ENCODE peak calls at places on chromosome 11, in five cellular contexts. B is ovary, A is body of pancreas, C is OCI-LY7, T is transverse colon. G is an unnamed sample.
A peak's percentile ranks its signal among the peaks of the same experiment; 100 is the strongest.

GRCh38 chr11:12239396-12240298 is 129.3 kb downstream of the MICAL2 start:
- DNase-seq in A (peak; percentile 75), B (no peak), C (no peak), T (no peak), G (peak; percentile 74)

GRCh38 chr11:64058494-64058893 is 22.8 kb downstream of the FLRT1 start:
- DNase-seq in B (no peak), A (no peak), C (no peak), T (peak; percentile 20), G (no peak)

GRCh38 chr11:119484741-119485605 is 62.0 kb upstream of the THY1 start:
- DNase-seq in C (peak; percentile 31), A (no peak), T (no peak), B (peak; percentile 0), G (no peak)

GRCh38 chr11:31870609-31871309 is 59.6 kb upstream of the PAX6 start:
- DNase-seq in B (no peak), T (peak; percentile 26), A (peak; percentile 57), C (no peak), G (peak; percentile 32)

GRCh38 chr11:22666700-22667439 is 459 bp downstream of the GAS2 start:
- DNase-seq in B (peak; percentile 44), T (peak; percentile 20), A (peak; percentile 79), C (no peak), G (no peak)

GRCh38 chr11:127670372-127670771 is 669.8 kb upstream of the KIRREL3 start:
- DNase-seq in T (no peak), C (no peak), B (no peak), A (no peak), G (no peak)

GRCh38 chr11:506238-506949 is 648 bp downstream of the RNH1 start:
- DNase-seq in C (peak; percentile 98), T (peak; percentile 98), A (peak; percentile 98), B (peak; percentile 99), G (peak; percentile 97)

GRCh38 chr11:78651923-78652602 is 77.4 kb upstream of the NARS2 start:
- DNase-seq in B (no peak), C (no peak), T (no peak), A (no peak), G (peak; percentile 25)

GRCh38 chr11:115699733-115700132 is 195.5 kb upstream of the CADM1 start:
- DNase-seq in T (no peak), A (peak; percentile 32), C (no peak), B (no peak), G (no peak)

GRCh38 chr11:32400196-32400595 is 35.1 kb downstream of the WT1 start:
- DNase-seq in T (no peak), B (no peak), C (no peak), A (no peak), G (no peak)

GRCh38 chr11:74634537-74634936 is 42.2 kb downstream of the POLD3 start:
- DNase-seq in A (peak; percentile 16), C (no peak), B (no peak), T (peak; percentile 14), G (no peak)

GRCh38 chr11:117614695-117615094 is 182.3 kb downstream of the DSCAML1 start:
- DNase-seq in B (no peak), C (no peak), A (no peak), T (no peak), G (no peak)

GRCh38 chr11:106131998-106132397 is 54.5 kb downstream of the AASDHPPT start:
- DNase-seq in T (no peak), A (no peak), B (no peak), C (no peak), G (no peak)

GRCh38 chr11:72745511-72745910 is 6.7 kb downstream of the ARAP1 start:
- DNase-seq in B (no peak), T (no peak), C (no peak), A (no peak), G (no peak)

GRCh38 chr11:28619870-28620540 is 511.8 kb downstream of the METTL15 start:
- DNase-seq in T (no peak), A (no peak), C (no peak), B (no peak), G (no peak)

GRCh38 chr11:60078021-60078420 is 10.4 kb upstream of the MS4A2 start:
- DNase-seq in T (no peak), A (no peak), C (no peak), B (no peak), G (no peak)

GRCh38 chr11:93585758-93586157 is 42.6 kb upstream of the SMCO4 start:
- DNase-seq in C (no peak), T (no peak), B (no peak), A (no peak), G (no peak)

GRCh38 chr11:79809487-79809886 is 368.7 kb upstream of the TENM4 start:
- DNase-seq in A (peak; percentile 2), B (no peak), T (no peak), C (no peak), G (no peak)

GRCh38 chr11:124738713-124739478 is 846 bp upstream of the NRGN start:
- DNase-seq in A (no peak), T (no peak), B (no peak), C (no peak), G (no peak)

GRCh38 chr11:7376386-7376785 is 108.9 kb upstream of the OLFML1 start:
- DNase-seq in A (no peak), T (no peak), C (no peak), B (no peak), G (no peak)

GRCh38 chr11:45048313-45048841 is 97.7 kb upstream of the TP53I11 start:
- DNase-seq in A (no peak), B (no peak), T (no peak), C (no peak), G (no peak)

GRCh38 chr11:45042560-45042959 is 91.9 kb upstream of the TP53I11 start:
- DNase-seq in C (no peak), A (no peak), B (no peak), T (no peak), G (no peak)

GRCh38 chr11:45048870-45049825 is 97.3 kb upstream of the PRDM11 start:
- DNase-seq in A (peak; percentile 37), T (no peak), B (no peak), C (no peak), G (no peak)

GRCh38 chr11:45043755-45044475 is 93.2 kb upstream of the TP53I11 start:
- DNase-seq in C (no peak), B (no peak), T (no peak), A (no peak), G (no peak)

DNA sequence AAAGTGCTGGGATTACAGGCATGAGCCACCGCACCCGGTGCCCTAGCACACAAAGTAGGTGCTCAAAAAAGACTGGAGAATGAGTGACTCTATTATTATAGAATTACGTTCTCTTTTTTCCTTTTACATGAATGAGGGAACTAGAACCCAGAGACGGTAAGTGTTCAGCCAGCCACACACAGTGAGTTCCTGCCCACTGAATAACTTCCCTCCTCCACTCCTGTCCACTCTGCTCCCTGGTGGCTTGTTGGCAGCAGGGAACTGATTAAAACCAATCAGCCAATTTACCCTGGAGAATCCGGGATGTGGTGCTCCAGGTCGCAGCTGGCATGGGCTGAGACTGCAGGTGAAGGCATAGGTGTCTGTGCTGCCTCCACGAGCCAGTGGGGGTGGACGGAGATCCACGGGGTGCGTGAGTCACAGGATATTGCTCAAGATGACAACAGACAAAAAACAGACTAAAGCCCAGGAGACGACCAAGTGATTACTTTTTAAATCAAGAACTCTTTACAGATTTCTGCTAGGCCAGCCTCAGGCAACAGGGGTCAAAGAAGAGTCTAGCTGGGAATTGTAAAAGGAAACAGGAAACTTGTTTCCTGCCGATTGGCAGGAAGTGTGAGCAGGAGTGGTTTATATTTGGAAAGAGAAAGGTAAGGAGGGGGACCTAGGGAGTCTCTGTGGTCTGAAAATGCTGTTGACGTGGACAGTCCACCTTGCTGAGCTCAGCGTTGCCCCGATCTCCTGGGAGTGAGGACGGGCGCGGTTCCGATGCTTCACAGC is 95.2 kb upstream of the TP53I11 start:
- DNase-seq in T (peak; percentile 28), B (no peak), C (no peak), A (peak; percentile 57), G (peak; percentile 48)
- H3K4me1 ChIP-seq in T (no peaks in the 10 kb centered on the region), B (no peaks in the 10 kb centered on the region), C (peaks cover 6% of the 10 kb centered on the region), A (no peaks in the 10 kb centered on the region), G (no peaks in the 10 kb centered on the region)

GRCh38 chr11:114158886-114159285 is 99.4 kb downstream of the ZBTB16 start:
- DNase-seq in T (no peak), A (no peak), B (no peak), C (no peak), G (no peak)

GRCh38 chr11:114161486-114162250 is 102.2 kb downstream of the ZBTB16 start:
- DNase-seq in C (no peak), A (no peak), T (no peak), B (no peak), G (no peak)

GRCh38 chr11:114159320-114159719 is 99.8 kb downstream of the ZBTB16 start:
- DNase-seq in B (no peak), A (no peak), C (no peak), T (no peak), G (no peak)

GRCh38 chr11:114160884-114161283 is 101.4 kb downstream of the ZBTB16 start:
- DNase-seq in A (no peak), C (no peak), B (no peak), T (no peak), G (no peak)

DNA sequence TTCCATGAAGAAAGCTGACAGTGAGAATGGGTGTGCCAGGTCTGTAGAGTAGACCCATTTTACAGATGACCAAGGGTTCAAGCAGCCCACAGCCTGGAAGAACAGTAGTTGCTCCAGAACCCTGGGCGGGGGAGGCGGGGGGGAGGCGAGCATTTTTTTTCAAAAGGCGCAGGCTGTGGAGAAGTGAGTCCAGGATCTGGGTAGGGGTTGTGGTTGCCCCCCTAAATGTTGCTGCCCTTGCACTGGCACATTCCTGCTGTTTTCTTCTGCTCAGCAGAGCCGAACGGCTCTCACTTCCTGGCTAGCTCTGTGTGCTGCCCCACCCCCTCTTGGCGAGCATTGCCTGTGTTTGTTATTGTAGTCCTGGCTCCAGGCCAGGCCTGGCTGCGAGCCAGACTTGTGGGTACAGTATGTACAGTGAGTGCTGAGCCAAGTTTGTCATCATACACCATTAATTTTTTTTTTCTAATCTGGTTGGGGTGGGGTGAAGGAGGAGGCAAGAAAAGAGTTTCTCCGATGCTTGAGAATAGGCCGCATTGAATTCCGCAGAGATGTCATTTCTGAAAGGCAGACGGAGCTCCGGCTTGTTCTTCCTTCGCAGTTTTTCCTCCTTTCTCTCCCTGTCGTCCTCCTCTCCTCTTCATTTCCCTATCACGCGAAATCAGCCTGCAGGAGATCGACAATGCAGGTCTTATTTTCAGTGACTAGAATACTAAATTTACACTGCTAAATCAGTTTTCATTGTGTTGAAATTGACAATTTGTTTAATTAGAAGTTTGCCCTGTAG is 100.5 kb downstream of the ZBTB16 start:
- DNase-seq in A (peak; percentile 100), B (peak; percentile 100), T (peak; percentile 99), C (peak; percentile 98), G (peak; percentile 98)
- H3K4me1 ChIP-seq in A (peaks cover 96% of the 10 kb centered on the region), B (peaks cover 54% of the 10 kb centered on the region), T (peaks cover 83% of the 10 kb centered on the region), C (peaks cover 59% of the 10 kb centered on the region), G (peaks cover 65% of the 10 kb centered on the region)

GRCh38 chr11:19370100-19370861 is 129.5 kb upstream of the E2F8 start:
- DNase-seq in B (no peak), A (peak; percentile 57), T (no peak), C (no peak), G (peak; percentile 36)

GRCh38 chr11:19372381-19372780 is 131.6 kb upstream of the E2F8 start:
- DNase-seq in T (no peak), A (no peak), B (no peak), C (no peak), G (no peak)

GRCh38 chr11:19365743-19366410 is 125.1 kb upstream of the E2F8 start:
- DNase-seq in C (no peak), B (no peak), T (no peak), A (no peak), G (no peak)

GRCh38 chr11:19367051-19367709 is 126.4 kb upstream of the E2F8 start:
- DNase-seq in T (no peak), A (peak; percentile 33), C (no peak), B (no peak), G (no peak)

GRCh38 chr11:19368726-19369364 is 128.1 kb upstream of the E2F8 start:
- DNase-seq in A (no peak), T (no peak), C (peak; percentile 22), B (no peak), G (no peak)
- H3K4me1 ChIP-seq in A (peaks cover 2% of the 10 kb centered on the region), T (peaks cover 9% of the 10 kb centered on the region), C (peaks cover 6% of the 10 kb centered on the region), B (no peaks in the 10 kb centered on the region), G (peaks cover 5% of the 10 kb centered on the region)

GRCh38 chr11:1674879-1675235 is 22.1 kb upstream of the KRTAP5-6 start:
- DNase-seq in C (no peak), A (no peak), B (no peak), T (no peak), G (no peak)
- H3K4me1 ChIP-seq in C (no peaks in the 10 kb centered on the region), A (peaks cover 6% of the 10 kb centered on the region), B (no peaks in the 10 kb centered on the region), T (no peaks in the 10 kb centered on the region), G (no peaks in the 10 kb centered on the region)